ENCODE peak calls at places on chromosome 4, in five cellular contexts. N is lower leg skin, G is OCI-LY7, S is astrocyte of the spinal cord, R is uterus. P is an unnamed sample.

GRCh38 chr4:104749062-104749461 is 254.4 kb upstream of the CXXC4 start:
- DNase-seq in G (no peak), N (no peak), R (no peak), S (no peak), P (no peak)

GRCh38 chr4:138938371-138938699 is 77.2 kb upstream of the NOCT start:
- DNase-seq in G (peak), S (peak), R (no peak), N (no peak), P (no peak)

GRCh38 chr4:79996950-79997349 is 76.1 kb downstream of the ANTXR2 start:
- DNase-seq in R (no peak), G (no peak), N (no peak), S (no peak), P (no peak)

GRCh38 chr4:153166971-153167501 is 37.2 kb upstream of the TRIM2 start:
- DNase-seq in S (peak), N (no peak), G (no peak), R (no peak), P (no peak)

GRCh38 chr4:83556836-83557235 is 20.9 kb downstream of the GPAT3 start:
- DNase-seq in R (no peak), G (no peak), S (no peak), N (no peak), P (no peak)

GRCh38 chr4:170089743-170090666 is at the start of gene AADAT:
- DNase-seq in N (peak), R (peak), S (peak), G (no peak), P (peak)

GRCh38 chr4:139606600-139607301 is 50.7 kb upstream of the SETD7 start:
- DNase-seq in R (no peak), G (no peak), S (peak), N (no peak), P (no peak)

GRCh38 chr4:146577111-146577510 is 55.4 kb upstream of the SLC10A7 start:
- DNase-seq in S (peak), R (no peak), G (no peak), N (no peak), P (no peak)

GRCh38 chr4:101321481-101322042 is 25.8 kb downstream of the PPP3CA start:
- DNase-seq in N (no peak), S (no peak), R (peak), G (no peak), P (no peak)

GRCh38 chr4:45350438-45350837 is 624.1 kb upstream of the GNPDA2 start:
- DNase-seq in R (no peak), G (no peak), N (no peak), S (peak), P (no peak)

GRCh38 chr4:56953680-56954520 is 23.5 kb downstream of the NOA1 start:
- DNase-seq in S (no peak), R (no peak), N (no peak), G (no peak), P (no peak)

GRCh38 chr4:147723316-147723715 is 8.6 kb upstream of the ARHGAP10 start:
- DNase-seq in G (no peak), R (peak), N (peak), S (no peak), P (no peak)

GRCh38 chr4:108821056-108821925 is 58.4 kb upstream of the ETNPPL start:
- DNase-seq in S (no peak), R (no peak), N (no peak), G (no peak), P (no peak)

GRCh38 chr4:1235381-1236102 is 13.4 kb downstream of the CTBP1 start:
- DNase-seq in N (no peak), R (peak), S (no peak), G (no peak), P (no peak)

GRCh38 chr4:1234811-1235292 is 14.1 kb downstream of the CTBP1 start:
- DNase-seq in S (no peak), N (no peak), R (peak), G (no peak), P (no peak)

GRCh38 chr4:1234296-1234695 is 14.6 kb downstream of the CTBP1 start:
- DNase-seq in S (no peak), G (no peak), R (peak), N (no peak), P (no peak)

GRCh38 chr4:1232661-1233621 is 16.0 kb downstream of the CTBP1 start:
- DNase-seq in S (peak), N (no peak), G (no peak), R (no peak), P (no peak)

GRCh38 chr4:1233641-1234277 is 15.2 kb downstream of the CTBP1 start:
- DNase-seq in G (no peak), R (peak), N (no peak), S (peak), P (no peak)
- TF ChIP-seq CTCF in G (peak), R (peak), N (no peak), S (peak), P (peak)

GRCh38 chr4:129248621-129249020 is 152.7 kb downstream of the C4orf33 start:
- DNase-seq in N (no peak), G (no peak), R (no peak), S (no peak), P (no peak)

GRCh38 chr4:129254126-129254525 is 158.2 kb downstream of the C4orf33 start:
- DNase-seq in G (no peak), R (no peak), N (no peak), S (peak), P (no peak)

GRCh38 chr4:129254526-129254925 is 158.6 kb downstream of the C4orf33 start:
- DNase-seq in S (peak), G (no peak), R (no peak), N (no peak), P (no peak)
- TF ChIP-seq CTCF in S (no peak), G (no peak), R (no peak), N (no peak), P (no peak)

GRCh38 chr4:162560073-162560472 is 396.3 kb upstream of the FSTL5 start:
- DNase-seq in R (no peak), N (no peak), S (no peak), G (no peak), P (no peak)
- TF ChIP-seq CTCF in R (no peak), N (no peak), S (no peak), G (peak), P (no peak)

GRCh38 chr4:161948026-161948770 is 215.6 kb downstream of the FSTL5 start:
- DNase-seq in R (no peak), S (no peak), N (no peak), G (no peak), P (no peak)

GRCh38 chr4:161949941-161950725 is 213.7 kb downstream of the FSTL5 start:
- DNase-seq in S (peak), R (no peak), G (no peak), N (no peak), P (no peak)

GRCh38 chr4:161952382-161952781 is 211.4 kb downstream of the FSTL5 start:
- DNase-seq in G (no peak), N (no peak), R (no peak), S (no peak), P (no peak)
- TF ChIP-seq CTCF in G (peak), N (no peak), R (no peak), S (no peak), P (peak)